ENCODE peak calls at places on chromosomes 1 and 21, in eight cellular contexts. Q is astrocyte of the spinal cord; G is cardiac fibroblast; N is CD8-positive, alpha-beta T cell; R is WERI-Rb-1; B is Peyer's patch; P is coronary artery; F is astrocyte. Y is an unnamed sample.
A peak's percentile ranks its signal among the peaks of the same experiment; 100 is the strongest.

GRCh38 chr1:30216602-30217001 is 506.8 kb downstream of the MATN1 start:
- DNase-seq in Q (no peak), G (no peak), N (no peak), R (no peak), B (no peak), P (no peak), F (no peak), Y (no peak)

GRCh38 chr1:15192916-15193550 is 39.5 kb downstream of the TMEM51 start:
- DNase-seq in Q (no peak), G (no peak), N (no peak), R (no peak), B (no peak), P (no peak), F (no peak), Y (no peak)

GRCh38 chr1:203557958-203558760 is 64.2 kb downstream of the OPTC start:
- DNase-seq in Q (peak; percentile 95), G (peak; percentile 96), N (no peak), R (no peak), B (peak; percentile 46), P (peak; percentile 91), F (peak; percentile 100), Y (peak; percentile 99)

GRCh38 chr1:223403184-223403815 is 10.1 kb downstream of the CCDC185 start:
- DNase-seq in Q (peak; percentile 5), G (peak; percentile 14), N (no peak), R (no peak), B (no peak), P (no peak), F (no peak), Y (no peak)

GRCh38 chr1:157948547-157949152 is 44.8 kb upstream of the KIRREL1 start:
- DNase-seq in Q (peak; percentile 33), G (peak; percentile 41), N (no peak), R (peak; percentile 71), B (peak; percentile 54), P (no peak), F (peak; percentile 6), Y (no peak)

GRCh38 chr1:119711804-119712341 is at the start of gene PHGDH:
- DNase-seq in Q (peak; percentile 90), G (peak; percentile 91), N (no peak), R (peak; percentile 56), B (peak; percentile 67), P (peak; percentile 78), F (peak; percentile 81), Y (peak; percentile 80)

GRCh38 chr1:176164014-176164678 is 42.9 kb downstream of the COP1 start:
- DNase-seq in Q (no peak), G (no peak), N (no peak), R (no peak), B (no peak), P (no peak), F (no peak), Y (no peak)

GRCh38 chr1:27087371-27087941 is 67.5 kb downstream of the SLC9A1 start:
- DNase-seq in Q (no peak), G (no peak), N (no peak), R (no peak), B (no peak), P (no peak), F (no peak), Y (no peak)

GRCh38 chr21:46376231-46376628 is 52.3 kb downstream of the PCNT start:
- DNase-seq in Q (no peak), G (no peak), N (no peak), R (no peak), B (no peak), P (no peak), F (no peak), Y (no peak)

GRCh38 chr1:115829023-115829674 is 11.8 kb downstream of the NHLH2 start:
- DNase-seq in Q (peak; percentile 65), G (peak; percentile 51), N (no peak), R (peak; percentile 63), B (no peak), P (no peak), F (peak; percentile 70), Y (peak; percentile 90)

GRCh38 chr21:30900881-30901280 is 19.5 kb upstream of the KRTAP11-1 start:
- DNase-seq in Q (no peak), G (no peak), N (no peak), R (no peak), B (no peak), P (no peak), F (no peak), Y (no peak)

GRCh38 chr1:211843018-211843417 is 12.5 kb upstream of the LPGAT1 start:
- DNase-seq in Q (no peak), G (peak; percentile 8), N (no peak), R (no peak), B (no peak), P (no peak), F (no peak), Y (no peak)

GRCh38 chr1:108644984-108645383 is 15.9 kb downstream of the HENMT1 start:
- DNase-seq in Q (no peak), G (no peak), N (peak; percentile 22), R (no peak), B (peak; percentile 66), P (no peak), F (no peak), Y (no peak)

GRCh38 chr1:225341642-225342041 is 86.2 kb downstream of the LBR start:
- DNase-seq in Q (no peak), G (no peak), N (no peak), R (no peak), B (no peak), P (no peak), F (no peak), Y (no peak)

GRCh38 chr1:196535727-196536126 is 72.5 kb downstream of the KCNT2 start:
- DNase-seq in Q (peak; percentile 32), G (peak; percentile 16), N (no peak), R (peak; percentile 68), B (no peak), P (no peak), F (peak; percentile 32), Y (no peak)

GRCh38 chr1:1703796-1704195 is 11.2 kb upstream of the SLC35E2B start:
- DNase-seq in Q (no peak), G (no peak), N (no peak), R (no peak), B (peak; percentile 44), P (peak; percentile 60), F (no peak), Y (no peak)

GRCh38 chr1:227318003-227318851 is at the start of gene CDC42BPA:
- DNase-seq in Q (peak; percentile 89), G (peak; percentile 95), N (no peak), R (peak; percentile 84), B (peak; percentile 82), P (peak; percentile 90), F (peak; percentile 80), Y (peak; percentile 58)

GRCh38 chr1:227317541-227318002 is 720 bp downstream of the CDC42BPA start:
- DNase-seq in Q (peak; percentile 69), G (peak; percentile 68), N (no peak), R (peak; percentile 38), B (no peak), P (no peak), F (peak; percentile 49), Y (no peak)

GRCh38 chr1:227315500-227316346 is 2.6 kb downstream of the CDC42BPA start:
- DNase-seq in Q (peak; percentile 60), G (peak; percentile 76), N (no peak), R (no peak), B (peak; percentile 79), P (no peak), F (peak; percentile 51), Y (no peak)

GRCh38 chr1:227316456-227316855 is 1.8 kb downstream of the CDC42BPA start:
- DNase-seq in Q (no peak), G (no peak), N (no peak), R (no peak), B (no peak), P (no peak), F (no peak), Y (no peak)

GRCh38 chr1:227316941-227317540 is 1.3 kb downstream of the CDC42BPA start:
- DNase-seq in Q (peak; percentile 50), G (peak; percentile 33), N (no peak), R (no peak), B (no peak), P (no peak), F (peak; percentile 16), Y (no peak)
- H3K4me3 ChIP-seq in Q (peak overlapping the region; percentile 68), G (peak overlapping the region; percentile 69), N (no peak overlapping the region), R (peak overlapping the region; percentile 72), B (peak overlapping the region; percentile 70), P (peak overlapping the region; percentile 97), F (peak overlapping the region; percentile 86), Y (peak overlapping the region; percentile 85)

GRCh38 chr1:209899948-209900347 is 38.1 kb upstream of the SYT14 start:
- DNase-seq in Q (no peak), G (no peak), N (no peak), R (peak; percentile 59), B (no peak), P (no peak), F (no peak), Y (no peak)
- TF ChIP-seq CTCF in Q (peak; percentile 39), G (peak; percentile 27), N (no peak), R (peak; percentile 83), B (no peak), P (no peak), F (peak; percentile 38), Y (peak; percentile 44)

DNA sequence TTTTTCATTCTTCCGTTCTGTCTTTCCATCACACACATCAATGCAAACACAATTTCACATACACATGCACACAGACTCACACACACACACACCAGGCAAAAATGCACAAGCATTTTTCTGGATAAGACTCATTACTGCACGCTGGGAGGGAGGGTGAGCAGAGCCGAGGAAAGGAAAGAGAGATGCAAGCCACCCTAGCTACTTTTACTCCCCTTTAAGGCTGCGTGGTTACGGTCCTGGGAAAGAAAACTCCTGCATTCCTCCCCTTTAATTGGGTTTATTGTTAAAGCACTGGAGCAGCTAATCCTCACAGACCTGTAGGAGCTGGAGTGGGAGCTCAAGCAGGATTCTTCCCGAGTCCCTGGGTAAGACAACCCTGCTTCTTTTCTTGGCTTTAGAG is at the start of gene CAMK1G:
- DNase-seq in Q (peak; percentile 72), G (peak; percentile 56), N (no peak), R (peak; percentile 26), B (no peak), P (no peak), F (peak; percentile 53), Y (no peak)
- H3K4me3 ChIP-seq in Q (peak within 1 kb of the TSS; percentile 31), G (no peak within 1 kb of the TSS), N (no peak within 1 kb of the TSS), R (no peak within 1 kb of the TSS), B (no peak within 1 kb of the TSS), P (no peak within 1 kb of the TSS), F (peak within 1 kb of the TSS; percentile 61), Y (peak within 1 kb of the TSS; percentile 31)

DNA sequence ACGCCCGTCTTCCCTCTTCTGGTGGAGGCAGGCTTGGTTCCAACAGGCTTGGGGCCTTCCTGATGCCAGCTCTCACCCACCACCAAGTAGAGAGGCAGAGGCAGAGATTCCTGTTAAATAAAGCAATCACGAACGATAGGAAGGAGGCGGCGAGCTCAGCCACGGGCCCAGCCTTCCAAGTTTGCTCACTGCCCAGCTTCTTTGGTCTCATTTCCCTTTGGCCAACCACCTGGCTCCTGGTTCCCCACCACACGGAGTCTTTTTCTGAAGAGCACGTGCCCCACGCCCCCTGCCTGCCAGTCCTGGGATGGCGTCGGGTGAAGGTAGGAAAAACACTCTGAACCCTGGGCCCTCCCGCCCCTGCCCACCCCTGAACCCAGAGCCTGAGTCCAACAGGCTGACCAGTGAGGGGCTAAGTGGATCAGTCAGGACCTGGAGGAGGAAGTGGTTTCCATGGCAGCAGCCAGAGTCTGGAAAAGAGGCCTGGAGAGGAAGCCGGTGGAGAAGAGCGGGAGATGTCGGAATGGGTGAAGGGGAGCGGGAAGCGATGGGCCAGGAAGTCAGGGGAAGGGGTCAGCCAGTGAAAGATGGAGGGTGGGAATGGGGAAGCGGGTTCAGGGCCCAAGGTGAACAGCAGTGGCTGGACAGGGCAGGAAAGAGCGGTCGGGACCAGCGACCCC is 158.2 kb upstream of the KLHDC7A start:
- DNase-seq in Q (no peak), G (no peak), N (no peak), R (peak; percentile 40), B (no peak), P (no peak), F (no peak), Y (no peak)
- TF ChIP-seq CTCF in Q (no peak), G (no peak), N (no peak), R (peak; percentile 58), B (no peak), P (no peak), F (no peak), Y (no peak)

Y was measured in AG09309.